ENCODE peak calls at places on chromosomes 3 and 15, in four cellular contexts. E, W, N and I are unnamed samples.
A peak's percentile ranks its signal among the peaks of the same experiment; 100 is the strongest.

GRCh38 chr3:174767853-174768382 is 91.2 kb upstream of the NAALADL2 start:
- DNase-seq in E (no peak), W (no peak), N (peak; percentile 40), I (no peak)

GRCh38 chr3:69690-70089 is 126.9 kb upstream of the CHL1 start:
- DNase-seq in E (no peak), W (no peak), N (no peak), I (no peak)

GRCh38 chr3:158847466-158847849 is 45.6 kb downstream of the MFSD1 start:
- DNase-seq in E (peak; percentile 73), W (no peak), N (peak; percentile 42), I (no peak)

GRCh38 chr3:148090156-148090555 is 607.5 kb upstream of the AGTR1 start:
- DNase-seq in E (no peak), W (no peak), N (no peak), I (no peak)

GRCh38 chr15:96058103-96058851 is 272.2 kb upstream of the NR2F2 start:
- DNase-seq in E (peak; percentile 14), W (no peak), N (no peak), I (peak; percentile 41)

GRCh38 chr3:63993653-63994079 is 29.6 kb downstream of the PSMD6 start:
- DNase-seq in E (peak; percentile 72), W (peak; percentile 72), N (peak; percentile 80), I (peak; percentile 76)

GRCh38 chr15:46329876-46330275 is 695.0 kb downstream of the SQOR start:
- DNase-seq in E (no peak), W (no peak), N (no peak), I (no peak)

GRCh38 chr3:101230618-101231017 is 89.8 kb downstream of the IMPG2 start:
- DNase-seq in E (no peak), W (no peak), N (no peak), I (no peak)

GRCh38 chr3:165642761-165643432 is 194.3 kb downstream of the BCHE start:
- DNase-seq in E (peak; percentile 87), W (no peak), N (peak; percentile 91), I (no peak)

GRCh38 chr3:139935866-139936817 is 1.2 kb downstream of the CLSTN2 start:
- DNase-seq in E (no peak), W (peak; percentile 71), N (peak; percentile 13), I (peak; percentile 26)

GRCh38 chr15:85834651-85835050 is 39.9 kb upstream of the KLHL25 start:
- DNase-seq in E (no peak), W (no peak), N (no peak), I (no peak)

GRCh38 chr3:156448300-156448699 is 106.6 kb downstream of the SSR3 start:
- DNase-seq in E (peak; percentile 54), W (no peak), N (peak; percentile 49), I (no peak)

GRCh38 chr3:179954226-179954870 is 82.4 kb downstream of the PEX5L start:
- DNase-seq in E (no peak), W (no peak), N (no peak), I (no peak)

GRCh38 chr3:43162573-43163084 is 56.8 kb upstream of the POMGNT2 start:
- DNase-seq in E (no peak), W (no peak), N (no peak), I (no peak)

GRCh38 chr3:87580782-87581181 is 304.4 kb upstream of the POU1F1 start:
- DNase-seq in E (no peak), W (no peak), N (no peak), I (no peak)

GRCh38 chr3:14775011-14775410 is 43.8 kb upstream of the FGD5 start:
- DNase-seq in E (no peak), W (no peak), N (no peak), I (no peak)

GRCh38 chr15:70964686-70965085 is 72.1 kb downstream of the LRRC49 start:
- DNase-seq in E (no peak), W (no peak), N (peak; percentile 16), I (no peak)

GRCh38 chr3:127534161-127534451 is 56.4 kb downstream of the TPRA1 start:
- DNase-seq in E (no peak), W (no peak), N (no peak), I (no peak)

GRCh38 chr15:39587291-39587909 is 6.5 kb downstream of the THBS1 start:
- DNase-seq in E (peak; percentile 30), W (no peak), N (peak; percentile 78), I (no peak)

GRCh38 chr3:52606373-52607085 is 70.1 kb downstream of the UQCC5 start:
- DNase-seq in E (peak; percentile 29), W (no peak), N (peak; percentile 29), I (peak; percentile 19)

GRCh38 chr15:66935121-66935520 is 130.3 kb upstream of the SMAD3 start:
- DNase-seq in E (no peak), W (no peak), N (peak; percentile 18), I (no peak)

GRCh38 chr3:110456001-110456400 is 615.6 kb upstream of the NECTIN3 start:
- DNase-seq in E (no peak), W (no peak), N (peak; percentile 74), I (no peak)

GRCh38 chr3:169811606-169812123 is 1.0 kb upstream of the LRRIQ4 start:
- DNase-seq in E (peak; percentile 78), W (no peak), N (peak; percentile 81), I (no peak)

GRCh38 chr15:67720556-67721175 is 104.6 kb upstream of the SKOR1 start:
- DNase-seq in E (no peak), W (no peak), N (no peak), I (no peak)

GRCh38 chr15:60643490-60644040 is 164.6 kb upstream of the ICE2 start:
- DNase-seq in E (no peak), W (no peak), N (no peak), I (peak; percentile 57)

GRCh38 chr3:52028572-52028971 is 27.8 kb downstream of the DUSP7 start:
- DNase-seq in E (peak; percentile 29), W (peak; percentile 91), N (peak; percentile 41), I (peak; percentile 89)

GRCh38 chr15:44550256-44550655 is 13.3 kb downstream of the EIF3J start:
- DNase-seq in E (peak; percentile 47), W (no peak), N (peak; percentile 39), I (no peak)

GRCh38 chr3:126435456-126436315 is 40.0 kb downstream of the ZXDC start:
- DNase-seq in E (no peak), W (no peak), N (no peak), I (no peak)

GRCh38 chr15:84868037-84868880 is 16.2 kb upstream of the SLC28A1 start:
- DNase-seq in E (no peak), W (no peak), N (no peak), I (no peak)

GRCh38 chr3:182690163-182690562 is 103.1 kb upstream of the ATP11B start:
- DNase-seq in E (no peak), W (no peak), N (no peak), I (no peak)

GRCh38 chr3:190155752-190156151 is 35.1 kb upstream of the P3H2 start:
- DNase-seq in E (peak; percentile 67), W (no peak), N (peak; percentile 56), I (no peak)

GRCh38 chr3:160801386-160802118 is 45.5 kb downstream of the PPM1L start:
- DNase-seq in E (no peak), W (peak; percentile 50), N (no peak), I (peak; percentile 28)

GRCh38 chr15:45121706-45122417 is 7.7 kb downstream of the DUOXA2 start:
- DNase-seq in E (peak; percentile 64), W (no peak), N (peak; percentile 86), I (no peak)

GRCh38 chr15:28889346-28889745 is 3.6 kb downstream of the APBA2 start:
- DNase-seq in E (no peak), W (no peak), N (no peak), I (no peak)

GRCh38 chr3:5503136-5503535 is 315.6 kb downstream of the EDEM1 start:
- DNase-seq in E (no peak), W (no peak), N (no peak), I (no peak)

GRCh38 chr15:100340721-100341661 is 784 bp downstream of the ADAMTS17 start:
- DNase-seq in E (no peak), W (no peak), N (no peak), I (no peak)

GRCh38 chr3:170614214-170614966 is 28.5 kb upstream of the SLC7A14 start:
- DNase-seq in E (peak; percentile 91), W (no peak), N (peak; percentile 92), I (no peak)

GRCh38 chr3:14680716-14681115 is 5.8 kb downstream of the C3orf20 start:
- DNase-seq in E (peak; percentile 56), W (no peak), N (peak; percentile 16), I (peak; percentile 5)

GRCh38 chr3:17431004-17431403 is 311.4 kb downstream of the TBC1D5 start:
- DNase-seq in E (peak; percentile 41), W (no peak), N (peak; percentile 44), I (peak; percentile 57)

GRCh38 chr3:156727519-156728205 is 53.3 kb downstream of the TIPARP start:
- DNase-seq in E (peak; percentile 57), W (no peak), N (peak; percentile 11), I (no peak)